ENCODE peak calls at places on chromosomes 1 and 21, in five cellular contexts. C, I, S, E and O are unnamed samples.

GRCh38 chr1:116356673-116357072 is 16.4 kb upstream of the ATP1A1 start:
- DNase-seq in C (no peak), I (no peak), S (no peak), E (no peak), O (no peak)

GRCh38 chr1:229557913-229558414 is 543 bp downstream of the ABCB10 start:
- DNase-seq in C (no peak), I (peak; percentile 6), S (no peak), E (no peak), O (peak; percentile 63)

GRCh38 chr1:168932539-168932938 is 174.0 kb upstream of the ATP1B1 start:
- DNase-seq in C (no peak), I (no peak), S (no peak), E (no peak), O (no peak)

GRCh38 chr1:235415008-235415904 is 48.0 kb downstream of the TBCE start:
- DNase-seq in C (peak; percentile 15), I (peak; percentile 80), S (peak; percentile 73), E (peak; percentile 17), O (peak; percentile 82)

GRCh38 chr1:112803906-112804762 is 89.0 kb upstream of the PPM1J start:
- DNase-seq in C (peak; percentile 4), I (peak; percentile 48), S (peak; percentile 82), E (no peak), O (peak; percentile 88)

GRCh38 chr1:84603941-84604830 is 29.9 kb upstream of the CTBS start:
- DNase-seq in C (no peak), I (peak; percentile 85), S (peak; percentile 48), E (peak; percentile 49), O (peak; percentile 71)

GRCh38 chr1:109931189-109931672 is 20.6 kb downstream of the CSF1 start:
- DNase-seq in C (no peak), I (peak; percentile 82), S (peak; percentile 94), E (peak; percentile 60), O (peak; percentile 84)

GRCh38 chr1:207404849-207405525 is 49.1 kb upstream of the CR2 start:
- DNase-seq in C (no peak), I (peak; percentile 81), S (peak; percentile 48), E (no peak), O (peak; percentile 65)

GRCh38 chr1:32716312-32717126 is 13.9 kb upstream of the SYNC start:
- DNase-seq in C (no peak), I (peak; percentile 89), S (peak; percentile 96), E (peak; percentile 91), O (peak; percentile 89)

GRCh38 chr1:10693152-10693496 is 103.3 kb downstream of the CASZ1 start:
- DNase-seq in C (no peak), I (no peak), S (no peak), E (no peak), O (no peak)

GRCh38 chr1:161494069-161494735 is 11.1 kb upstream of the FCGR2A start:
- DNase-seq in C (no peak), I (no peak), S (no peak), E (no peak), O (no peak)

GRCh38 chr21:44911384-44912157 is 9.1 kb downstream of the ITGB2 start:
- DNase-seq in C (no peak), I (peak; percentile 46), S (no peak), E (no peak), O (peak; percentile 47)

GRCh38 chr1:46303038-46303871 is at the start of the genes LRRC41 and UQCRH:
- DNase-seq in C (peak; percentile 93), I (peak; percentile 96), S (peak; percentile 99), E (peak; percentile 93), O (peak; percentile 91)

GRCh38 chr1:46302091-46303037 is 1.1 kb downstream of the LRRC41 start:
- DNase-seq in C (no peak), I (peak; percentile 23), S (peak; percentile 63), E (no peak), O (no peak)

GRCh38 chr1:46298387-46298786 is 5.0 kb downstream of the LRRC41 start:
- DNase-seq in C (no peak), I (no peak), S (no peak), E (no peak), O (no peak)

GRCh38 chr1:46301406-46302090 is 1.9 kb downstream of the LRRC41 start:
- DNase-seq in C (no peak), I (peak; percentile 22), S (no peak), E (no peak), O (no peak)

DNA sequence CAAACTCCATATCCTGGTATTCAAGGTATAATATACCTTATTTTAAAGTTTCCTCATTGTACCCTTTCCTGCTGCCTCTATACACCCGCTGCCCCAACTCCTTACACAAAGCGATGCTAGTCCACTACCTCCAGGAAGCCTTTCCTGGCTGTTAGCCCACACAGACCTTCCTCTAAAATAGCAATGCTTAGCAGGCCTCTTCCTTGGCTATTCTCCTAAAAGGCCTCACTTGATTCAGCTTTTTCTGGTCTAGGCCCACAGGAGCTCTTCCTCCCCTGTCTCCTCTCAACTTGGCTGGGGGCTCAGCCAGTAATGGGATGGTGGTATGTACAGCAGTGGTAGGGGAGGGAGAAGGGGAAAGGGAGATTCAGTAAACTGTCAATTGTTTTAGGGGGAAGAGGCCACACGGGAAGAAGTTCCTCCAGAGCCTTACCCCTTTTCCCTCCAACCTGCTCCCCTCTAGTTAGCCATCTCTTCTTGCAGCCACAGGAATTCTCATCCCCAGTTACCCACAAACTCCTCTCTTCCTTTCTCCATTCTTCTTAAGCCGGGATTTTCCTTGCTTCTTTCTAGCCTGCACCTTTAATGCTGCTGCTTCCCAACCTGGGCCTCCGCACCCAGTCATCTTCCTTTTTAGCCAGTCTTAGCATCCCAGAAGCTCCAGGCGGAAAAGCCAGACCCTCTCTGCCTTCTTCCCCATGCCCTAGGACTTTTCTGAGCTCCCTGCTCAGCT is 2.6 kb downstream of the LRRC41 start:
- DNase-seq in C (no peak), I (no peak), S (no peak), E (no peak), O (no peak)
- TF ChIP-seq SUZ12 in C (no peak), I (no peak), S (no peak), E (no peak), O (no peak)

GRCh38 chr1:248863011-248863881 is 4.4 kb upstream of the ZNF692 start:
- DNase-seq in C (no peak), I (peak; percentile 62), S (no peak), E (no peak), O (peak; percentile 39)
- TF ChIP-seq SUZ12 in C (no peak), I (no peak), S (no peak), E (peak; percentile 48), O (no peak)

GRCh38 chr21:45994738-45995685 is 13.4 kb downstream of the COL6A1 start:
- DNase-seq in C (no peak), I (no peak), S (no peak), E (no peak), O (no peak)
- TF ChIP-seq SUZ12 in C (no peak), I (no peak), S (no peak), E (no peak), O (no peak)

DNA sequence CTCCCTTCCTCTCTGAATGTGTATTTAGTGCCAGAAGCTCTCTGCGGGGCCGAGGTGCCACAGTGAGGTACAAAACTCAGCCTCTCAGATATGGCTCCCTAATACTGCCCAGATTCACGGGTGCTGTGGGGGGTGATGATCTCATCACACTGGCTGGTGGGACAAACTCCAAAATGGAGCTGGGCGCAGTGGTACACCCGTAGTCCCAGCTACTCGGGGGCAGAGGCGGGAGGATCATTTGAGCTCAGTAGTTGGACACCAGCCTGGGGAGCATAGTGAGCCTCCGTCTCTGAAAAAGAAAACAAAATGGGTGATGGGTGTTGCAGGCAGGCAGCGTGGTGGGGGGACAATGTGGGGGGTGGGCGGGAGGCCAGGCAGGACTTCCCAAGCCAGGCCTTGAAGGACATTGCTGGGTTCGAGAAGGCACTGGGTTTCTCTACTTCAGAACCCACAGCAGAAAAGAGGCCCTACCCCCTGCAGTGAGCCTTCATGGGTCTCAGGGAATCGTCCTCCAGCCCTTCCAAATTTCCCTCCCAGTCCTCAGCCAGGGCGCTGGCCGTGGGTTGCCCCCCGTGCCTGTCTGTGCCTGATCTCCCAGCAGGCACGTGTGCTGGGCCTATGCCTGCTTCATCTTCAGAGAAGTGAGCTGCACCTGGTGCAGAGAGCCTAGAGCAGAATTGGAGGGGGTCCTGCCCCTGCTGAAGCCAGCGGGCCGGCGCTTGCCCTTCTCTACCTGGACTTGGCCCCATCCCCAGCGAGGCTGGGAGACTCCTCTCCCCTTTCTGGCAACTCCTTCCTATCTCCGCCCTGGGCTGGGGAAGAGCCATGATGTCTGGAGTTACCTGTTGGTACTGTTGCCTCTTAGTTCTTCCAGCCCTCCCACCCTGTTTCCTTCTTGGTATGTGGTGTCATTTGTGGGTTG is 14.0 kb downstream of the H6PD start:
- DNase-seq in C (no peak), I (no peak), S (no peak), E (no peak), O (no peak)
- TF ChIP-seq SUZ12 in C (no peak), I (no peak), S (no peak), E (no peak), O (no peak)

GRCh38 chr1:228152097-228152917 is 2.6 kb downstream of the GJC2 start:
- DNase-seq in C (no peak), I (no peak), S (no peak), E (no peak), O (no peak)

GRCh38 chr1:228152918-228153258 is 3.2 kb downstream of the GJC2 start:
- DNase-seq in C (no peak), I (no peak), S (no peak), E (no peak), O (no peak)

GRCh38 chr1:228151170-228151513 is 1.4 kb downstream of the GJC2 start:
- DNase-seq in C (no peak), I (no peak), S (no peak), E (no peak), O (no peak)

GRCh38 chr1:228150458-228151169 is 884 bp downstream of the GJC2 start:
- DNase-seq in C (no peak), I (peak; percentile 41), S (no peak), E (no peak), O (no peak)

GRCh38 chr1:228151526-228151925 is 1.8 kb downstream of the GJC2 start:
- DNase-seq in C (no peak), I (no peak), S (no peak), E (no peak), O (no peak)
- TF ChIP-seq SUZ12 in C (no peak), I (no peak), S (no peak), E (no peak), O (no peak)